ENCODE peak calls at places on chromosomes 11 and 22, in five cellular contexts. J is effector CD4-positive, alpha-beta T cell; N is activated CD4-positive, CD25-positive, alpha-beta regulatory T cell; Y is activated naive CD4-positive, alpha-beta T cell; C is ecto neural progenitor cell. S is an unnamed sample.

GRCh38 chr22:35766654-35767580 is 49.2 kb downstream of the APOL5 start:
- DNase-seq in J (no peak), Y (no peak), N (no peak), C (no peak), S (no peak)

GRCh38 chr11:124618863-124619262 is 3.8 kb upstream of the TBRG1 start:
- DNase-seq in J (no peak), Y (no peak), N (no peak), C (no peak), S (no peak)

GRCh38 chr11:19963697-19964340 is 196.5 kb downstream of the DBX1 start:
- DNase-seq in J (no peak), N (no peak), C (no peak), Y (no peak), S (no peak)

GRCh38 chr11:68340784-68341556 is 28.6 kb downstream of the LRP5 start:
- DNase-seq in J (no peak), Y (no peak), C (no peak), N (no peak), S (no peak)

GRCh38 chr22:46828323-46829139 is 66.1 kb downstream of the TBC1D22A start:
- DNase-seq in Y (no peak), N (no peak), J (no peak), C (no peak), S (no peak)

GRCh38 chr11:114291381-114291780 is 4.8 kb upstream of the NNMT start:
- DNase-seq in Y (no peak), N (no peak), C (no peak), J (no peak), S (no peak)

GRCh38 chr22:37228106-37229011 is 15.7 kb downstream of the RAC2 start:
- DNase-seq in C (no peak), N (peak), J (peak), Y (peak), S (peak)

GRCh38 chr11:24747275-24748251 is 250.7 kb downstream of the LUZP2 start:
- DNase-seq in C (no peak), Y (no peak), N (no peak), J (no peak), S (no peak)

GRCh38 chr11:43359432-43359818 is 705 bp downstream of the TTC17 start:
- DNase-seq in N (no peak), C (no peak), Y (no peak), J (no peak), S (no peak)

GRCh38 chr22:20117656-20118571 is 888 bp upstream of the TRMT2A start:
- DNase-seq in N (peak), J (no peak), Y (peak), C (no peak), S (peak)

GRCh38 chr11:70772950-70773349 is 374.6 kb downstream of the CTTN start:
- DNase-seq in N (no peak), C (no peak), J (no peak), Y (no peak), S (no peak)

GRCh38 chr11:130390071-130390758 is 38.2 kb downstream of the ADAMTS8 start:
- DNase-seq in J (no peak), Y (no peak), C (no peak), N (no peak), S (no peak)

GRCh38 chr11:93903989-93904388 is 53.6 kb upstream of the VSTM5 start:
- DNase-seq in Y (no peak), C (no peak), J (no peak), N (no peak), S (no peak)

GRCh38 chr11:94152678-94153065 is 24.0 kb downstream of the PANX1 start:
- DNase-seq in J (no peak), C (no peak), N (no peak), Y (no peak), S (no peak)

GRCh38 chr11:119120639-119121007 is 757 bp upstream of the HINFP start:
- DNase-seq in N (no peak), Y (no peak), J (no peak), C (no peak), S (no peak)

GRCh38 chr11:15903246-15903645 is 453.1 kb downstream of the SOX6 start:
- DNase-seq in N (no peak), C (no peak), J (no peak), Y (no peak), S (no peak)

GRCh38 chr11:31582697-31583096 is 73.1 kb downstream of the ELP4 start:
- DNase-seq in Y (no peak), N (no peak), C (no peak), J (no peak), S (no peak)

GRCh38 chr22:45639747-45640102 is 31.9 kb upstream of the ATXN10 start:
- DNase-seq in C (no peak), J (no peak), Y (no peak), N (no peak), S (no peak)

GRCh38 chr11:123157995-123158394 is 37.1 kb downstream of the CLMP start:
- DNase-seq in Y (no peak), J (no peak), C (no peak), N (no peak), S (no peak)

GRCh38 chr11:116263020-116263419 is 509.8 kb downstream of the BUD13 start:
- DNase-seq in J (no peak), C (no peak), N (no peak), Y (no peak), S (no peak)

GRCh38 chr11:17932472-17932871 is 80.4 kb downstream of the SERGEF start:
- DNase-seq in J (no peak), Y (no peak), C (no peak), N (no peak), S (no peak)

GRCh38 chr22:31343235-31344191 is 2.6 kb downstream of the PATZ1 start:
- DNase-seq in J (no peak), C (peak), N (no peak), Y (no peak), S (no peak)

GRCh38 chr22:23184764-23185113 is 4.4 kb downstream of the BCR start:
- DNase-seq in C (no peak), J (no peak), N (no peak), Y (no peak), S (no peak)

GRCh38 chr11:23957309-23957708 is 539.5 kb upstream of the LUZP2 start:
- DNase-seq in J (no peak), N (no peak), Y (no peak), C (no peak), S (no peak)

GRCh38 chr11:93020248-93021088 is 51.0 kb downstream of the MTNR1B start:
- DNase-seq in Y (no peak), C (no peak), J (no peak), N (no peak), S (no peak)

GRCh38 chr11:2587132-2587930 is 112.5 kb downstream of the KCNQ1OT1 start:
- DNase-seq in C (no peak), J (no peak), N (no peak), Y (no peak), S (no peak)

GRCh38 chr11:10844816-10845215 is 13.0 kb downstream of the ZBED5 start:
- DNase-seq in C (no peak), N (no peak), Y (no peak), J (no peak), S (no peak)

GRCh38 chr11:120188831-120189455 is 21.9 kb upstream of the OAF start:
- DNase-seq in C (no peak), N (no peak), Y (no peak), J (no peak), S (no peak)

GRCh38 chr22:49905465-49905864 is 12.8 kb downstream of the ALG12 start:
- DNase-seq in Y (no peak), N (no peak), C (no peak), J (no peak), S (no peak)

GRCh38 chr11:44096360-44097188 is 1.1 kb downstream of the EXT2 start:
- DNase-seq in J (no peak), C (no peak), N (no peak), Y (no peak), S (no peak)

GRCh38 chr11:1400168-1401000 is 10.7 kb downstream of the BRSK2 start:
- DNase-seq in J (no peak), Y (no peak), C (no peak), N (no peak), S (no peak)